ENCODE peak calls at places on chromosomes 13 and 19, in ten cellular contexts. One of them, this sample, is unnamed. For H3K9me3, the result is how much of the 10 kb centered on the place peaks cover.

GRCh38 chr13:44048326-44048725 is 168.6 kb downstream of the LACC1 start:
- DNase-seq in heart right ventricle: no peak
- DNase-seq in tibial nerve: no peak
- DNase-seq in heart left ventricle: no peak
- DNase-seq in IMR-90: no peak
- DNase-seq in upper lobe of right lung: no peak
- DNase-seq in AG04450: no peak
- DNase-seq in T-helper 17 cell: no peak
- DNase-seq in hepatocyte: no peak
- DNase-seq in uterus: no peak
- DNase-seq in this sample: no peak

GRCh38 chr19:33750587-33751385 is 45.9 kb upstream of the KCTD15 start:
- DNase-seq in T-helper 17 cell: no peak
- DNase-seq in tibial nerve: no peak
- DNase-seq in AG04450: no peak
- DNase-seq in heart right ventricle: no peak
- DNase-seq in IMR-90: no peak
- DNase-seq in upper lobe of right lung: no peak
- DNase-seq in uterus: no peak
- DNase-seq in heart left ventricle: no peak
- DNase-seq in hepatocyte: no peak
- DNase-seq in this sample: no peak

GRCh38 chr19:14479985-14480694 is 5.0 kb upstream of the PTGER1 start:
- DNase-seq in tibial nerve: no peak
- DNase-seq in AG04450: no peak
- DNase-seq in uterus: no peak
- DNase-seq in heart right ventricle: peak
- DNase-seq in upper lobe of right lung: peak
- DNase-seq in IMR-90: peak
- DNase-seq in T-helper 17 cell: peak
- DNase-seq in hepatocyte: no peak
- DNase-seq in heart left ventricle: no peak
- DNase-seq in this sample: peak

GRCh38 chr13:111115051-111115840 is at the start of gene ARHGEF7:
- DNase-seq in heart right ventricle: peak
- DNase-seq in tibial nerve: no peak
- DNase-seq in hepatocyte: peak
- DNase-seq in heart left ventricle: no peak
- DNase-seq in uterus: no peak
- DNase-seq in T-helper 17 cell: no peak
- DNase-seq in AG04450: no peak
- DNase-seq in upper lobe of right lung: no peak
- DNase-seq in IMR-90: no peak
- DNase-seq in this sample: no peak

GRCh38 chr13:32117696-32118095 is 86.1 kb downstream of the FRY start:
- DNase-seq in heart left ventricle: peak
- DNase-seq in upper lobe of right lung: peak
- DNase-seq in T-helper 17 cell: no peak
- DNase-seq in hepatocyte: no peak
- DNase-seq in tibial nerve: no peak
- DNase-seq in IMR-90: peak
- DNase-seq in heart right ventricle: peak
- DNase-seq in AG04450: no peak
- DNase-seq in uterus: no peak
- DNase-seq in this sample: no peak

GRCh38 chr19:31054430-31054829 is 294.8 kb downstream of the TSHZ3 start:
- DNase-seq in T-helper 17 cell: peak
- DNase-seq in hepatocyte: peak
- DNase-seq in AG04450: peak
- DNase-seq in tibial nerve: no peak
- DNase-seq in heart right ventricle: no peak
- DNase-seq in uterus: no peak
- DNase-seq in heart left ventricle: peak
- DNase-seq in IMR-90: peak
- DNase-seq in upper lobe of right lung: no peak
- DNase-seq in this sample: peak

GRCh38 chr13:51291341-51291740 is 48.1 kb upstream of the SERPINE3 start:
- DNase-seq in heart left ventricle: no peak
- DNase-seq in upper lobe of right lung: no peak
- DNase-seq in heart right ventricle: no peak
- DNase-seq in T-helper 17 cell: no peak
- DNase-seq in hepatocyte: peak
- DNase-seq in uterus: peak
- DNase-seq in IMR-90: peak
- DNase-seq in AG04450: no peak
- DNase-seq in tibial nerve: no peak
- DNase-seq in this sample: no peak

GRCh38 chr13:37173214-37173613 is 67.8 kb upstream of the CSNK1A1L start:
- DNase-seq in IMR-90: peak
- DNase-seq in AG04450: peak
- DNase-seq in heart left ventricle: no peak
- DNase-seq in T-helper 17 cell: no peak
- DNase-seq in uterus: no peak
- DNase-seq in hepatocyte: no peak
- DNase-seq in tibial nerve: no peak
- DNase-seq in heart right ventricle: no peak
- DNase-seq in upper lobe of right lung: no peak
- DNase-seq in this sample: no peak

GRCh38 chr19:37160153-37160552 is 12.3 kb downstream of the ZNF585A start:
- DNase-seq in IMR-90: no peak
- DNase-seq in AG04450: no peak
- DNase-seq in upper lobe of right lung: no peak
- DNase-seq in heart right ventricle: no peak
- DNase-seq in uterus: no peak
- DNase-seq in hepatocyte: no peak
- DNase-seq in heart left ventricle: no peak
- DNase-seq in T-helper 17 cell: no peak
- DNase-seq in tibial nerve: no peak
- DNase-seq in this sample: no peak
- H3K9me3 ChIP-seq in IMR-90: under half
- H3K9me3 ChIP-seq in AG04450: under half
- H3K9me3 ChIP-seq in upper lobe of right lung: half or more
- H3K9me3 ChIP-seq in heart right ventricle: half or more
- H3K9me3 ChIP-seq in uterus: under half
- H3K9me3 ChIP-seq in hepatocyte: under half
- H3K9me3 ChIP-seq in heart left ventricle: half or more
- H3K9me3 ChIP-seq in T-helper 17 cell: under half
- H3K9me3 ChIP-seq in tibial nerve: half or more
- H3K9me3 ChIP-seq in this sample: half or more

GRCh38 chr13:45295536-45295935 is 45.4 kb downstream of the TPT1 start:
- DNase-seq in tibial nerve: peak
- DNase-seq in heart left ventricle: no peak
- DNase-seq in uterus: no peak
- DNase-seq in AG04450: no peak
- DNase-seq in upper lobe of right lung: no peak
- DNase-seq in IMR-90: peak
- DNase-seq in hepatocyte: no peak
- DNase-seq in heart right ventricle: no peak
- DNase-seq in T-helper 17 cell: no peak
- DNase-seq in this sample: no peak

GRCh38 chr13:45296259-45296658 is 44.7 kb downstream of the TPT1 start:
- DNase-seq in heart right ventricle: no peak
- DNase-seq in tibial nerve: no peak
- DNase-seq in T-helper 17 cell: no peak
- DNase-seq in AG04450: no peak
- DNase-seq in upper lobe of right lung: no peak
- DNase-seq in uterus: no peak
- DNase-seq in heart left ventricle: no peak
- DNase-seq in IMR-90: peak
- DNase-seq in hepatocyte: no peak
- DNase-seq in this sample: no peak

GRCh38 chr13:45299194-45299593 is 41.8 kb downstream of the TPT1 start:
- DNase-seq in hepatocyte: no peak
- DNase-seq in IMR-90: peak
- DNase-seq in upper lobe of right lung: no peak
- DNase-seq in uterus: no peak
- DNase-seq in heart right ventricle: no peak
- DNase-seq in tibial nerve: no peak
- DNase-seq in heart left ventricle: no peak
- DNase-seq in T-helper 17 cell: no peak
- DNase-seq in AG04450: no peak
- DNase-seq in this sample: no peak

GRCh38 chr13:45298206-45298505 is 42.8 kb downstream of the TPT1 start:
- DNase-seq in IMR-90: no peak
- DNase-seq in AG04450: no peak
- DNase-seq in heart left ventricle: no peak
- DNase-seq in hepatocyte: no peak
- DNase-seq in uterus: no peak
- DNase-seq in heart right ventricle: no peak
- DNase-seq in tibial nerve: no peak
- DNase-seq in T-helper 17 cell: no peak
- DNase-seq in upper lobe of right lung: no peak
- DNase-seq in this sample: no peak

DNA sequence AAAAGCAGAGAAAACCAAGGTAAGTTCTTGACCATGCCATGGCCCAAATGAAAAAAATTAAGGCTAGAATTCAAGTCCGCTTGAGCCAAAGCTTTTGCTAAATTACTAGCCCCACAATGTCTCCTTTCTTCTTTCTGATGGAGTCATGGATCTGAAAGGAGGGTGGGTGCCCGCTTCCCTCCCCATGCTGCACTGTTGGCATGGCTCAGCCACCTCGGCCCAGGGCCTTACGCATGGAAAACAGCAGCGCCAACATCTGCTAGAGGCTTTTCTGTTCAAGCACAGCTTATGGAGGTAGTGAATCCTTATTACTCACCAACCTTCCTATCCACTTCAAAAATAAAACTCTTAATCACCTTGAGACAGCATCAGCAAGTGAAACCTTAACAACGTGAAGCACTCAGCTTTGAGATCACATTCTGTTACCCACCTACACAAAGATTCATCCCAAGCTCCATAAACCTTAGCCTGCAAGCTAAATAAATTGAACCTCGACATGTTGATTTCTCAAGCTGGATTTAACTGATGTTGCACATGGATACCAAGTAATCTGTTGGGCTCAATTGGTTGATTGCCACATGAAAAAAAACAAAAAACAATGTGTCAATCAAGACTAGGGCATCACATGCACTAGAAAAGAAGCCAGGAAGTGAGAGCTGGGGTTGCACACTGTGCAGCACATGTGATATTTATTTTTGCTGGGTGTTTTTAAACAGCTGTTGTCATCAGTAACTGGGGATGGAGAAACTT is 43.4 kb downstream of the TPT1 start:
- DNase-seq in upper lobe of right lung: no peak
- DNase-seq in hepatocyte: no peak
- DNase-seq in AG04450: no peak
- DNase-seq in IMR-90: no peak
- DNase-seq in heart right ventricle: no peak
- DNase-seq in T-helper 17 cell: no peak
- DNase-seq in heart left ventricle: no peak
- DNase-seq in tibial nerve: no peak
- DNase-seq in uterus: no peak
- DNase-seq in this sample: no peak
- H3K9me3 ChIP-seq in upper lobe of right lung: under half
- H3K9me3 ChIP-seq in hepatocyte: under half
- H3K9me3 ChIP-seq in AG04450: under half
- H3K9me3 ChIP-seq in IMR-90: under half
- H3K9me3 ChIP-seq in heart right ventricle: under half
- H3K9me3 ChIP-seq in T-helper 17 cell: under half
- H3K9me3 ChIP-seq in heart left ventricle: under half
- H3K9me3 ChIP-seq in tibial nerve: under half
- H3K9me3 ChIP-seq in uterus: under half
- H3K9me3 ChIP-seq in this sample: under half

GRCh38 chr19:21908066-21908465 is 72.1 kb upstream of the ZNF43 start:
- DNase-seq in upper lobe of right lung: no peak
- DNase-seq in tibial nerve: no peak
- DNase-seq in heart left ventricle: no peak
- DNase-seq in AG04450: no peak
- DNase-seq in T-helper 17 cell: no peak
- DNase-seq in IMR-90: no peak
- DNase-seq in uterus: no peak
- DNase-seq in hepatocyte: no peak
- DNase-seq in heart right ventricle: no peak
- DNase-seq in this sample: no peak

GRCh38 chr19:21915411-21915810 is 79.4 kb upstream of the ZNF43 start:
- DNase-seq in T-helper 17 cell: no peak
- DNase-seq in tibial nerve: no peak
- DNase-seq in uterus: no peak
- DNase-seq in hepatocyte: no peak
- DNase-seq in heart left ventricle: no peak
- DNase-seq in heart right ventricle: no peak
- DNase-seq in upper lobe of right lung: no peak
- DNase-seq in IMR-90: no peak
- DNase-seq in AG04450: no peak
- DNase-seq in this sample: no peak

GRCh38 chr19:21910318-21910717 is 74.3 kb upstream of the ZNF43 start:
- DNase-seq in hepatocyte: no peak
- DNase-seq in heart right ventricle: no peak
- DNase-seq in uterus: no peak
- DNase-seq in heart left ventricle: no peak
- DNase-seq in T-helper 17 cell: no peak
- DNase-seq in AG04450: no peak
- DNase-seq in upper lobe of right lung: no peak
- DNase-seq in IMR-90: no peak
- DNase-seq in tibial nerve: no peak
- DNase-seq in this sample: no peak

GRCh38 chr19:21907516-21907915 is 71.5 kb upstream of the ZNF43 start:
- DNase-seq in hepatocyte: no peak
- DNase-seq in AG04450: no peak
- DNase-seq in uterus: no peak
- DNase-seq in T-helper 17 cell: no peak
- DNase-seq in heart left ventricle: no peak
- DNase-seq in tibial nerve: no peak
- DNase-seq in IMR-90: no peak
- DNase-seq in upper lobe of right lung: no peak
- DNase-seq in heart right ventricle: no peak
- DNase-seq in this sample: no peak

DNA sequence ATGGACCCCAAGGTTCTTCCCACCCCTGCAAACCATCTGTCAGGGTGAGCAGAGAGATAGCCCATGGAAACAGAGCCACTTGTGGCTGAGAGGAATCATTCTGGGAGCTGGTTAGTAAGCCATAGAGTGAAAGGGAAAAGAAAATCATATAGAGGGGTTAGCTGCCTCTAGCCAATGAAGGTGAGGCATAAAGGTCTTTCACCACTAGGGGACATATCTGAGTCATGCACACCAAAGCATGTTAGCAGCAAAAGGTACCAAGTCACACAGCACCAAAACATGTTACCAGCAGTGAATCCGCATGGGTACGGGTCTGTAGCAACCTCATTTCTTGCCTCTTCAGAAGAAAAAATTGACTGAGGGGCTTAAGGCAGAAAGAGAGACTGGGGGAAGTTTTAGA is 76.7 kb upstream of the ZNF43 start:
- DNase-seq in IMR-90: no peak
- DNase-seq in upper lobe of right lung: no peak
- DNase-seq in heart left ventricle: no peak
- DNase-seq in hepatocyte: no peak
- DNase-seq in T-helper 17 cell: no peak
- DNase-seq in AG04450: no peak
- DNase-seq in uterus: no peak
- DNase-seq in heart right ventricle: no peak
- DNase-seq in tibial nerve: no peak
- DNase-seq in this sample: no peak
- H3K9me3 ChIP-seq in IMR-90: under half
- H3K9me3 ChIP-seq in upper lobe of right lung: under half
- H3K9me3 ChIP-seq in heart left ventricle: under half
- H3K9me3 ChIP-seq in hepatocyte: under half
- H3K9me3 ChIP-seq in T-helper 17 cell: under half
- H3K9me3 ChIP-seq in AG04450: under half
- H3K9me3 ChIP-seq in uterus: under half
- H3K9me3 ChIP-seq in heart right ventricle: under half
- H3K9me3 ChIP-seq in tibial nerve: under half
- H3K9me3 ChIP-seq in this sample: under half

GRCh38 chr19:37056776-37057175 is 21.5 kb upstream of the ZNF420 start:
- DNase-seq in T-helper 17 cell: no peak
- DNase-seq in uterus: no peak
- DNase-seq in hepatocyte: no peak
- DNase-seq in heart left ventricle: no peak
- DNase-seq in tibial nerve: no peak
- DNase-seq in heart right ventricle: no peak
- DNase-seq in upper lobe of right lung: no peak
- DNase-seq in AG04450: no peak
- DNase-seq in IMR-90: no peak
- DNase-seq in this sample: no peak

GRCh38 chr19:37055330-37055729 is 22.9 kb upstream of the ZNF420 start:
- DNase-seq in tibial nerve: no peak
- DNase-seq in AG04450: no peak
- DNase-seq in upper lobe of right lung: no peak
- DNase-seq in heart left ventricle: no peak
- DNase-seq in uterus: no peak
- DNase-seq in hepatocyte: no peak
- DNase-seq in T-helper 17 cell: no peak
- DNase-seq in heart right ventricle: no peak
- DNase-seq in IMR-90: no peak
- DNase-seq in this sample: no peak

DNA sequence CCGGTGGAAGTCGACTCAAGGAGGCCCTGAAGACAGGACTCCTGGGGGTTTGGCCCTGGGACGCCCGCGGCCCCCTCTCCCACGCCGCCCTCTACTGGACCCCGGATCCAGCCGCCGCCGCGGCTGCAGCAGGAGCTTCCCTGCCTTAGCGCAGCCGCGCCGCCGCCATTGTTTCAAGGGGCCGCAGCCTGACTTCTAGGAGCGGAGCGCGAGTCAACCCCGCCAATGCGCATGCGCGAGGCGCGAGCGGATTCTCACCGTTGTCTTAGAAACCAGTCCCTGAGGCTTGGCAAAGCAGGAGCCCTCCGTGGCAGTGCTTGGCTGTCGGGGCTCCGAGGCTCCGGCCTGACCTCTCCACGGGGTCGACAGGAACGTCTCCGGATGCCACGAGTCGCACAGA is 19.1 kb upstream of the ZNF420 start:
- DNase-seq in upper lobe of right lung: peak
- DNase-seq in tibial nerve: no peak
- DNase-seq in AG04450: no peak
- DNase-seq in IMR-90: no peak
- DNase-seq in hepatocyte: no peak
- DNase-seq in heart left ventricle: no peak
- DNase-seq in heart right ventricle: no peak
- DNase-seq in uterus: no peak
- DNase-seq in T-helper 17 cell: no peak
- DNase-seq in this sample: no peak
- H3K9me3 ChIP-seq in upper lobe of right lung: under half
- H3K9me3 ChIP-seq in tibial nerve: under half
- H3K9me3 ChIP-seq in AG04450: half or more
- H3K9me3 ChIP-seq in IMR-90: half or more
- H3K9me3 ChIP-seq in hepatocyte: under half
- H3K9me3 ChIP-seq in heart left ventricle: half or more
- H3K9me3 ChIP-seq in heart right ventricle: under half
- H3K9me3 ChIP-seq in uterus: under half
- H3K9me3 ChIP-seq in T-helper 17 cell: under half
- H3K9me3 ChIP-seq in this sample: under half

This sample was measured in CD4-positive, alpha-beta T cell.